ENCODE peak calls at places on chromosomes 11 and 22, in six cellular contexts. One of them, this sample, is unnamed.

GRCh38 chr11:112555491-112556364 is 295.1 kb upstream of the PLET1 start:
- DNase-seq in cardiac muscle cell: peak; percentile 61
- DNase-seq in Peyer's patch: peak; percentile 75
- DNase-seq in upper lobe of right lung: peak; percentile 84
- DNase-seq in heart left ventricle: peak; percentile 60
- DNase-seq in stomach: peak; percentile 77
- DNase-seq in this sample: peak; percentile 71

GRCh38 chr11:128757235-128757711 is 63.4 kb downstream of the FLI1 start:
- DNase-seq in heart left ventricle: peak; percentile 43
- DNase-seq in stomach: no peak
- DNase-seq in Peyer's patch: peak; percentile 86
- DNase-seq in cardiac muscle cell: peak; percentile 71
- DNase-seq in upper lobe of right lung: no peak
- DNase-seq in this sample: no peak

GRCh38 chr11:20599424-20600346 is at the start of gene SLC6A5:
- DNase-seq in cardiac muscle cell: peak; percentile 73
- DNase-seq in stomach: no peak
- DNase-seq in upper lobe of right lung: peak; percentile 69
- DNase-seq in Peyer's patch: no peak
- DNase-seq in heart left ventricle: peak; percentile 52
- DNase-seq in this sample: no peak

GRCh38 chr22:35301370-35301874 is 1.7 kb downstream of the TOM1 start:
- DNase-seq in Peyer's patch: peak; percentile 66
- DNase-seq in upper lobe of right lung: peak; percentile 84
- DNase-seq in cardiac muscle cell: peak; percentile 99
- DNase-seq in heart left ventricle: no peak
- DNase-seq in stomach: no peak
- DNase-seq in this sample: peak; percentile 80

GRCh38 chr22:42294034-42294985 is 23.9 kb upstream of the TCF20 start:
- DNase-seq in cardiac muscle cell: peak; percentile 74
- DNase-seq in stomach: peak; percentile 38
- DNase-seq in heart left ventricle: peak; percentile 64
- DNase-seq in upper lobe of right lung: peak; percentile 75
- DNase-seq in Peyer's patch: peak; percentile 64
- DNase-seq in this sample: no peak

GRCh38 chr11:66970808-66971442 is 4.2 kb upstream of the C11orf86 start:
- DNase-seq in Peyer's patch: peak; percentile 79
- DNase-seq in upper lobe of right lung: no peak
- DNase-seq in heart left ventricle: no peak
- DNase-seq in cardiac muscle cell: peak; percentile 100
- DNase-seq in stomach: no peak
- DNase-seq in this sample: peak; percentile 77

GRCh38 chr11:128783513-128783912 is 83.6 kb downstream of the KCNJ1 start:
- DNase-seq in upper lobe of right lung: no peak
- DNase-seq in heart left ventricle: no peak
- DNase-seq in Peyer's patch: no peak
- DNase-seq in stomach: no peak
- DNase-seq in cardiac muscle cell: no peak
- DNase-seq in this sample: no peak

GRCh38 chr11:113562981-113563461 is 87.8 kb upstream of the DRD2 start:
- DNase-seq in cardiac muscle cell: no peak
- DNase-seq in Peyer's patch: no peak
- DNase-seq in heart left ventricle: no peak
- DNase-seq in upper lobe of right lung: no peak
- DNase-seq in stomach: no peak
- DNase-seq in this sample: no peak

GRCh38 chr11:130314749-130315285 is at the start of gene ZBTB44:
- DNase-seq in cardiac muscle cell: peak; percentile 93
- DNase-seq in stomach: peak; percentile 93
- DNase-seq in Peyer's patch: peak; percentile 97
- DNase-seq in upper lobe of right lung: peak; percentile 96
- DNase-seq in heart left ventricle: peak; percentile 95
- DNase-seq in this sample: peak; percentile 96

GRCh38 chr22:30234786-30235470 is 11.6 kb downstream of the LIF start:
- DNase-seq in Peyer's patch: no peak
- DNase-seq in heart left ventricle: no peak
- DNase-seq in stomach: no peak
- DNase-seq in upper lobe of right lung: no peak
- DNase-seq in cardiac muscle cell: peak; percentile 86
- DNase-seq in this sample: no peak

GRCh38 chr11:44876194-44876723 is 74.4 kb downstream of the TP53I11 start:
- DNase-seq in Peyer's patch: no peak
- DNase-seq in upper lobe of right lung: no peak
- DNase-seq in cardiac muscle cell: no peak
- DNase-seq in heart left ventricle: no peak
- DNase-seq in stomach: no peak
- DNase-seq in this sample: no peak

GRCh38 chr11:66007201-66007634 is 4.6 kb upstream of the CST6 start:
- DNase-seq in upper lobe of right lung: no peak
- DNase-seq in cardiac muscle cell: peak; percentile 18
- DNase-seq in stomach: no peak
- DNase-seq in Peyer's patch: no peak
- DNase-seq in heart left ventricle: no peak
- DNase-seq in this sample: no peak

GRCh38 chr11:72308226-72309073 is 64.5 kb upstream of the PHOX2A start:
- DNase-seq in cardiac muscle cell: peak; percentile 91
- DNase-seq in heart left ventricle: no peak
- DNase-seq in Peyer's patch: no peak
- DNase-seq in upper lobe of right lung: no peak
- DNase-seq in stomach: no peak
- DNase-seq in this sample: no peak

GRCh38 chr11:79419120-79419519 is 21.7 kb downstream of the TENM4 start:
- DNase-seq in Peyer's patch: no peak
- DNase-seq in stomach: peak; percentile 60
- DNase-seq in heart left ventricle: no peak
- DNase-seq in cardiac muscle cell: no peak
- DNase-seq in upper lobe of right lung: no peak
- DNase-seq in this sample: no peak

GRCh38 chr11:67415501-67416304 is at the start of gene CARNS1:
- DNase-seq in Peyer's patch: no peak
- DNase-seq in upper lobe of right lung: no peak
- DNase-seq in stomach: no peak
- DNase-seq in cardiac muscle cell: no peak
- DNase-seq in heart left ventricle: no peak
- DNase-seq in this sample: no peak

GRCh38 chr22:35517769-35518530 is 22.7 kb upstream of the RASD2 start:
- DNase-seq in Peyer's patch: peak; percentile 66
- DNase-seq in heart left ventricle: no peak
- DNase-seq in stomach: peak; percentile 64
- DNase-seq in cardiac muscle cell: no peak
- DNase-seq in upper lobe of right lung: no peak
- DNase-seq in this sample: no peak

GRCh38 chr11:26931248-26931631 is 62.7 kb upstream of the FIBIN start:
- DNase-seq in Peyer's patch: no peak
- DNase-seq in cardiac muscle cell: no peak
- DNase-seq in stomach: no peak
- DNase-seq in upper lobe of right lung: no peak
- DNase-seq in heart left ventricle: peak; percentile 55
- DNase-seq in this sample: no peak

GRCh38 chr22:17167486-17167885 is 8.4 kb upstream of the HDHD5 start:
- DNase-seq in Peyer's patch: no peak
- DNase-seq in heart left ventricle: peak; percentile 86
- DNase-seq in cardiac muscle cell: no peak
- DNase-seq in upper lobe of right lung: no peak
- DNase-seq in stomach: peak; percentile 70
- DNase-seq in this sample: no peak

GRCh38 chr11:108933630-108934029 is 268.8 kb downstream of the DDX10 start:
- DNase-seq in heart left ventricle: no peak
- DNase-seq in stomach: no peak
- DNase-seq in cardiac muscle cell: peak; percentile 67
- DNase-seq in Peyer's patch: no peak
- DNase-seq in upper lobe of right lung: no peak
- DNase-seq in this sample: no peak

GRCh38 chr11:23586188-23586587 is 725.9 kb upstream of the CCDC179 start:
- DNase-seq in Peyer's patch: no peak
- DNase-seq in upper lobe of right lung: no peak
- DNase-seq in stomach: no peak
- DNase-seq in heart left ventricle: no peak
- DNase-seq in cardiac muscle cell: no peak
- DNase-seq in this sample: no peak

GRCh38 chr11:87740513-87740912 is 434.7 kb downstream of the RAB38 start:
- DNase-seq in heart left ventricle: no peak
- DNase-seq in stomach: no peak
- DNase-seq in Peyer's patch: no peak
- DNase-seq in cardiac muscle cell: no peak
- DNase-seq in upper lobe of right lung: no peak
- DNase-seq in this sample: no peak

GRCh38 chr22:43226368-43226979 is 39.5 kb upstream of the TTLL12 start:
- DNase-seq in upper lobe of right lung: no peak
- DNase-seq in heart left ventricle: no peak
- DNase-seq in Peyer's patch: no peak
- DNase-seq in cardiac muscle cell: peak; percentile 54
- DNase-seq in stomach: no peak
- DNase-seq in this sample: no peak

GRCh38 chr22:44229809-44230208 is 49.1 kb downstream of the PARVG start:
- DNase-seq in heart left ventricle: no peak
- DNase-seq in stomach: no peak
- DNase-seq in Peyer's patch: no peak
- DNase-seq in cardiac muscle cell: no peak
- DNase-seq in upper lobe of right lung: no peak
- DNase-seq in this sample: no peak

GRCh38 chr22:39381930-39382329 is 17.6 kb upstream of the TAB1 start:
- DNase-seq in heart left ventricle: no peak
- DNase-seq in upper lobe of right lung: no peak
- DNase-seq in cardiac muscle cell: no peak
- DNase-seq in Peyer's patch: no peak
- DNase-seq in stomach: no peak
- DNase-seq in this sample: no peak

GRCh38 chr11:114058026-114058706 is 1.3 kb upstream of the ZBTB16 start:
- DNase-seq in cardiac muscle cell: peak; percentile 60
- DNase-seq in upper lobe of right lung: peak; percentile 82
- DNase-seq in Peyer's patch: no peak
- DNase-seq in stomach: no peak
- DNase-seq in heart left ventricle: no peak
- DNase-seq in this sample: peak; percentile 84

GRCh38 chr11:18775492-18776292 is 15.9 kb downstream of the PTPN5 start:
- DNase-seq in heart left ventricle: peak; percentile 55
- DNase-seq in cardiac muscle cell: peak; percentile 60
- DNase-seq in stomach: peak; percentile 70
- DNase-seq in upper lobe of right lung: peak; percentile 84
- DNase-seq in Peyer's patch: peak; percentile 79
- DNase-seq in this sample: no peak

GRCh38 chr11:3614742-3615171 is 27.0 kb downstream of the ART5 start:
- DNase-seq in heart left ventricle: no peak
- DNase-seq in cardiac muscle cell: no peak
- DNase-seq in stomach: no peak
- DNase-seq in upper lobe of right lung: peak; percentile 71
- DNase-seq in Peyer's patch: peak; percentile 43
- DNase-seq in this sample: no peak

GRCh38 chr11:77198440-77198849 is 70.4 kb downstream of the MYO7A start:
- DNase-seq in Peyer's patch: peak; percentile 48
- DNase-seq in cardiac muscle cell: peak; percentile 10
- DNase-seq in heart left ventricle: no peak
- DNase-seq in upper lobe of right lung: peak; percentile 53
- DNase-seq in stomach: no peak
- DNase-seq in this sample: peak; percentile 50
- TF ChIP-seq CTCF in Peyer's patch: no peak
- TF ChIP-seq CTCF in cardiac muscle cell: peak; percentile 40
- TF ChIP-seq CTCF in heart left ventricle: peak; percentile 12
- TF ChIP-seq CTCF in upper lobe of right lung: no peak
- TF ChIP-seq CTCF in stomach: no peak
- TF ChIP-seq CTCF in this sample: no peak

DNA sequence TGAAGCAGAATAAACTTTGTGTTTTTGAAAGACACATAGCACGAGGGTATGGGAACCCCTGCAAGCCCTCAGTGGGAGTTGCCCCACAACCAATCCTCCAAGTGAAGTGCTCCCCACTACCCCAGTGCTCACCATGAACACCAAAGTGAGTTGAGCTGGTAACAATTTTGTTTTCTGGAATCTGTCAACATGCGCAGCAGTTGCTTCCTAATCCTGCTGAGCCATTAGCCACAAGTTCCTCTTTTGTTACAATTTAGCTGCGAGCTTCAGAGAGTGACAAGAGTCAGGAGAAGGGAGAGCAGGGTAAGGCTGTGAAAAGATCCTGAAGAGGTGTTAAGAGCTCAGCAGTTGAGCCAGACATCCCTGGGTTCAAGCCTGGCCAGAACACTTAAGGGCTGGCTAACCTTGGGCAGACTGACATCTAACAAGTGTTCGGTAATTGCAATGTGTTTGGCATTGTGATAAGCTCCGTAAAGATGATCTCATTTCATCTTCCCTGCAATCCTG is 24.2 kb upstream of the ASPHD2 start:
- DNase-seq in upper lobe of right lung: no peak
- DNase-seq in stomach: no peak
- DNase-seq in cardiac muscle cell: no peak
- DNase-seq in heart left ventricle: no peak
- DNase-seq in Peyer's patch: no peak
- DNase-seq in this sample: no peak
- TF ChIP-seq CTCF in upper lobe of right lung: no peak
- TF ChIP-seq CTCF in stomach: no peak
- TF ChIP-seq CTCF in cardiac muscle cell: no peak
- TF ChIP-seq CTCF in heart left ventricle: no peak
- TF ChIP-seq CTCF in Peyer's patch: no peak
- TF ChIP-seq CTCF in this sample: no peak

GRCh38 chr11:4826425-4826824 is 5.3 kb downstream of the OR51F2 start:
- DNase-seq in upper lobe of right lung: no peak
- DNase-seq in Peyer's patch: no peak
- DNase-seq in heart left ventricle: no peak
- DNase-seq in stomach: no peak
- DNase-seq in cardiac muscle cell: no peak
- DNase-seq in this sample: no peak
- TF ChIP-seq CTCF in upper lobe of right lung: no peak
- TF ChIP-seq CTCF in Peyer's patch: no peak
- TF ChIP-seq CTCF in heart left ventricle: peak; percentile 60
- TF ChIP-seq CTCF in stomach: peak; percentile 42
- TF ChIP-seq CTCF in cardiac muscle cell: no peak
- TF ChIP-seq CTCF in this sample: peak; percentile 46

GRCh38 chr22:45469573-45470383 is 32.9 kb upstream of the FBLN1 start:
- DNase-seq in cardiac muscle cell: peak; percentile 42
- DNase-seq in heart left ventricle: no peak
- DNase-seq in upper lobe of right lung: no peak
- DNase-seq in Peyer's patch: no peak
- DNase-seq in stomach: no peak
- DNase-seq in this sample: peak; percentile 15

GRCh38 chr22:45470871-45471270 is 31.8 kb upstream of the FBLN1 start:
- DNase-seq in heart left ventricle: no peak
- DNase-seq in cardiac muscle cell: no peak
- DNase-seq in upper lobe of right lung: no peak
- DNase-seq in stomach: no peak
- DNase-seq in Peyer's patch: no peak
- DNase-seq in this sample: peak; percentile 52

GRCh38 chr22:45475063-45475747 is 27.5 kb upstream of the FBLN1 start:
- DNase-seq in cardiac muscle cell: no peak
- DNase-seq in heart left ventricle: no peak
- DNase-seq in upper lobe of right lung: peak; percentile 20
- DNase-seq in stomach: no peak
- DNase-seq in Peyer's patch: no peak
- DNase-seq in this sample: no peak

GRCh38 chr22:45473626-45474237 is 29.0 kb upstream of the FBLN1 start:
- DNase-seq in stomach: no peak
- DNase-seq in upper lobe of right lung: peak; percentile 6
- DNase-seq in cardiac muscle cell: no peak
- DNase-seq in heart left ventricle: no peak
- DNase-seq in Peyer's patch: no peak
- DNase-seq in this sample: no peak

DNA sequence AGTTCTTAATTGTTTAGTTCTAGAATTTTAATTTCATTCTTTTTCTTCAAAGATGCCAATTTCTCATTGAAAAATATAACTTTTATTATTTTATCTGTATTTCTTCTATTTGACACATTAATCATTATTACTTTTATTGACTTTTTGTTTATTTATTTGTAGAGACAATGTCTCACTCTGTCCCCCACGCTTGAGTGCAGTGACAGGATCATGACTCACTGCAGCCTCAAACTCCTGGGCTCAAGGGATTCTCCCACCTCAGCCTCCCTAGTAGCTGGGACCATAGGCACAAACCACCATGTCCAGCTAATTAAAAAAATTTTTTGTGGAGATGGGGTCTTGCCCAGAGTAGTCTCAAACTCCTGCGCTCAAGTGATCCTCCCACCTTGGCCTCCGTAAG is 30.3 kb upstream of the FBLN1 start:
- DNase-seq in cardiac muscle cell: no peak
- DNase-seq in heart left ventricle: no peak
- DNase-seq in upper lobe of right lung: peak; percentile 2
- DNase-seq in Peyer's patch: no peak
- DNase-seq in stomach: no peak
- DNase-seq in this sample: no peak
- TF ChIP-seq CTCF in cardiac muscle cell: no peak
- TF ChIP-seq CTCF in heart left ventricle: no peak
- TF ChIP-seq CTCF in upper lobe of right lung: no peak
- TF ChIP-seq CTCF in Peyer's patch: no peak
- TF ChIP-seq CTCF in stomach: no peak
- TF ChIP-seq CTCF in this sample: no peak